ENCODE peak calls at places on chromosomes 3 and 15, in six cellular contexts. P is GM12878, F is endothelial cell of umbilical vein, N is A549, J is K562, S is HepG2. W is an unnamed sample.

GRCh38 chr3:32297366-32297765 is 58.9 kb downstream of the CMTM8 start:
- DNase-seq in P (no peak), N (no peak), S (no peak), J (no peak), F (no peak), W (peak)

GRCh38 chr3:1190576-1190975 is 97.8 kb downstream of the CNTN6 start:
- DNase-seq in P (no peak), N (no peak), S (no peak), J (no peak), F (no peak), W (no peak)

GRCh38 chr3:103851793-103852192 is 1417.0 kb downstream of the ZPLD1 start:
- DNase-seq in N (no peak), J (no peak), F (no peak), P (no peak), S (no peak), W (no peak)

GRCh38 chr15:21261965-21262850 is 178.1 kb downstream of the POTEB3 start:
- DNase-seq in P (no peak), J (no peak), F (no peak), N (peak), S (no peak), W (no peak)

GRCh38 chr3:57927166-57927565 is 81.1 kb upstream of the FLNB start:
- DNase-seq in J (no peak), F (no peak), N (no peak), S (no peak), P (no peak), W (no peak)

GRCh38 chr3:14472471-14473351 is 67.4 kb downstream of the GRIP2 start:
- DNase-seq in F (peak), J (no peak), S (peak), P (no peak), N (peak), W (peak)

GRCh38 chr15:71167445-71168162 is 52.3 kb downstream of the THSD4 start:
- DNase-seq in S (no peak), P (no peak), F (no peak), J (no peak), N (no peak), W (no peak)

GRCh38 chr3:68057637-68058320 is 403.4 kb upstream of the SUCLG2 start:
- DNase-seq in N (no peak), S (no peak), J (no peak), F (no peak), P (no peak), W (peak)

GRCh38 chr15:63870403-63871209 is 36.9 kb upstream of the HERC1 start:
- DNase-seq in N (peak), S (peak), P (no peak), F (peak), J (peak), W (peak)

GRCh38 chr3:67898916-67899315 is 244.5 kb upstream of the SUCLG2 start:
- DNase-seq in P (no peak), N (no peak), F (no peak), S (no peak), J (no peak), W (peak)

GRCh38 chr3:117998071-117998470 is 1036.6 kb downstream of the IGSF11 start:
- DNase-seq in N (no peak), S (no peak), F (no peak), J (no peak), P (no peak), W (no peak)

GRCh38 chr15:82810061-82810862 is 834 bp downstream of the WHAMM start:
- DNase-seq in P (no peak), J (no peak), S (peak), F (peak), N (peak), W (peak)

GRCh38 chr3:178714971-178715832 is 179.0 kb downstream of the KCNMB2 start:
- DNase-seq in F (no peak), J (no peak), P (no peak), S (no peak), N (no peak), W (no peak)

GRCh38 chr3:58306662-58307286 is 454 bp downstream of the HTD2 start:
- DNase-seq in J (peak), F (peak), P (no peak), S (peak), N (peak), W (peak)

GRCh38 chr15:95267476-95267875 is 1036.1 kb downstream of the MCTP2 start:
- DNase-seq in N (no peak), J (no peak), F (no peak), P (no peak), S (no peak), W (peak)

GRCh38 chr3:12679468-12679867 is 15.6 kb upstream of the RAF1 start:
- DNase-seq in N (peak), S (peak), F (no peak), P (no peak), J (no peak), W (peak)

GRCh38 chr3:124107491-124107890 is 115.6 kb upstream of the ROPN1 start:
- DNase-seq in J (no peak), S (no peak), N (no peak), F (no peak), P (no peak), W (no peak)

GRCh38 chr3:23949784-23950183 is 4.7 kb downstream of the NR1D2 start:
- DNase-seq in J (no peak), F (peak), S (peak), N (no peak), P (peak), W (no peak)

GRCh38 chr3:35773398-35773797 is 134.1 kb downstream of the ARPP21 start:
- DNase-seq in N (no peak), J (no peak), P (no peak), S (no peak), F (no peak), W (no peak)

GRCh38 chr15:67607959-67608605 is 65.6 kb downstream of the MAP2K5 start:
- DNase-seq in F (no peak), S (no peak), P (no peak), N (no peak), J (no peak), W (no peak)

GRCh38 chr3:134487406-134487805 is 1.5 kb downstream of the CEP63 start:
- DNase-seq in F (no peak), S (no peak), P (no peak), J (no peak), N (no peak), W (peak)

GRCh38 chr15:62464705-62465104 is 299.6 kb upstream of the C2CD4B start:
- DNase-seq in P (no peak), N (no peak), S (no peak), F (no peak), J (no peak), W (no peak)

GRCh38 chr15:63469190-63469589 is 35.2 kb upstream of the USP3 start:
- DNase-seq in N (no peak), P (no peak), F (no peak), S (no peak), J (no peak), W (no peak)

GRCh38 chr15:40049076-40049475 is 10.1 kb upstream of the SRP14 start:
- DNase-seq in N (no peak), P (no peak), J (no peak), F (no peak), S (no peak), W (no peak)

GRCh38 chr3:132196113-132196512 is 121.1 kb upstream of the ACP3 start:
- DNase-seq in N (no peak), F (no peak), J (no peak), S (no peak), P (no peak), W (no peak)

GRCh38 chr3:7602297-7602696 is 741.4 kb downstream of the GRM7 start:
- DNase-seq in N (no peak), F (no peak), J (no peak), S (no peak), P (no peak), W (no peak)

GRCh38 chr3:162718697-162719096 is 1222.1 kb downstream of the OTOL1 start:
- DNase-seq in J (no peak), N (no peak), S (no peak), F (no peak), P (no peak), W (no peak)

GRCh38 chr3:44478055-44478468 is 592 bp upstream of the ZNF445 start:
- DNase-seq in F (no peak), N (no peak), P (no peak), S (peak), J (no peak), W (peak)

GRCh38 chr3:186670148-186670547 is 4.3 kb downstream of the HRG start:
- DNase-seq in J (no peak), F (no peak), S (no peak), P (no peak), N (no peak), W (no peak)

GRCh38 chr15:48185527-48185926 is 5.9 kb upstream of the CTXN2 start:
- DNase-seq in N (no peak), F (no peak), S (no peak), J (no peak), P (no peak), W (no peak)

GRCh38 chr15:48191574-48192225 is at the start of gene CTXN2:
- DNase-seq in N (no peak), F (no peak), J (no peak), P (no peak), S (no peak), W (no peak)

GRCh38 chr15:48186271-48186670 is 5.2 kb upstream of the CTXN2 start:
- DNase-seq in S (no peak), F (no peak), J (no peak), P (no peak), N (no peak), W (no peak)

GRCh38 chr15:48190932-48191573 is 412 bp upstream of the CTXN2 start:
- DNase-seq in F (peak), N (peak), S (peak), J (no peak), P (no peak), W (peak)
- H3K4me3 ChIP-seq in F (no peak), N (no peak), S (no peak), J (no peak), P (no peak), W (no peak)

DNA sequence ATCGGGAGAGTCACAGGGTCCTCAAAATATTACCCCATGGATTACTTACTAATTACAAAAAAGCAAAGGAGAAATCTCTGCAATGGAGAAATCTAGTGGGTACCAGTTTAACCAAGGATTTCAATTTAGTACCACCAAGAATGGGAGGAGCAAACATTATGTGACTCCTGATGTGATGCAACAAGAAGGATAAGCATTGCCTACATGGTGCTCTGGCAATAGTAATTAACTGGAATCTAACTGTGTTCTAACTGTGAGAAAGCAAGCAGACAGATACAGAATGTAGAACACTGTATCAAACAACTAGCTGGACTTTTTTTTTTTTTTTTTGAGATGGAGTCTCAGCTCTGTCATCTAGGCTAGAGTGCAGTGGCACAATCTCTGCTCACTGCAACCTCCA is 159.2 kb downstream of the TNIK start:
- DNase-seq in S (no peak), J (no peak), P (no peak), F (no peak), N (no peak), W (no peak)
- TF ChIP-seq MAX in S (no peak), J (no peak), P (no peak), F (no peak), N (no peak), W (no peak)

DNA sequence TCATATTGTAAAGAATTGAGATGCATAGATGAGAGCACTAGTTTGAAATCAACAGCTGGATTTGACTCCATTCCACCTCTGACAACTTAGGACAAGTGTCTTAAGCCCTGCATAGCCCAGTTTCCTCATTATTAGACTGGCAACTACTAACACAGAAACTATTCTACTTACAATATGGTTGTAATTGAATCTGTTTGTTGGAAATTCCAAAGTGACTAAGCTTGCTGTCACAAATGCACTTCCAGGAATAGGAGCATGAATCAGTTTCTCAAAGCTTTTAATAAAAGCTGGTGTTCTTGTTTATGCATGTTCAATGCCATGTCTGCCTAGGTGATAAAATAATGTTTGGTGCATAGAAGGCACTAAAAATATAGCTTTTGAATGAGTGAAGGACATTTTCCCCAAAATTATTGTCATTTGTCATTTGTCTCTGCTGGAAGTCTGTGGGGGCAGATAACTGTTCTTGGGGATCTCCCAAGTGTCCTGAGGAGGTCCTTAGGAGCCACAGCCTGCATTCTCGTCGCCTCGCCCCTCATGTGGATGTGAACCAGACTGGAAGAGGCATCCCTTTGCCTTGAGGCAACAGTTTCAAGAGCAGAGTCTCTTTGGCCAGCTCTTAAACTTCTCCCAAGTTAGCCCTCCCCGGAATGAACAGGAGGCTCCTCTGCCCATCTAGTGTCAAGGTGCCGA is 40.4 kb upstream of the CD47 start:
- DNase-seq in J (no peak), S (no peak), F (peak), N (peak), P (no peak), W (no peak)
- TF ChIP-seq MYC in J (no peak), S (no peak), F (no peak), N (no peak), P (no peak), W (no peak)

GRCh38 chr3:42556089-42556632 is 25.6 kb downstream of the SEC22C start:
- DNase-seq in P (no peak), J (no peak), F (no peak), S (no peak), N (no peak), W (peak)
- H3K4me3 ChIP-seq in P (no peak), J (no peak), F (no peak), S (no peak), N (no peak), W (no peak)

GRCh38 chr15:81301815-81302399 is 22.0 kb downstream of the STARD5 start:
- DNase-seq in S (no peak), P (peak), N (no peak), F (no peak), J (no peak), W (peak)
- TF ChIP-seq MAX in S (no peak), P (no peak), N (no peak), F (no peak), J (no peak), W (no peak)

GRCh38 chr3:188571531-188572115 is 417.7 kb downstream of the LPP start:
- DNase-seq in J (no peak), S (no peak), P (no peak), N (no peak), F (no peak), W (no peak)
- TF ChIP-seq MYC in J (no peak), S (no peak), P (no peak), N (no peak), F (no peak), W (no peak)

W was measured in NB4.